ENCODE peak calls at places on chromosome 19, in six cellular contexts. One of them, this sample, is unnamed.

GRCh38 chr19:35704218-35704617 is at the start of gene ZBTB32:
- DNase-seq in epithelial cell of esophagus: peak
- DNase-seq in heart left ventricle: no peak
- DNase-seq in BJ: no peak
- DNase-seq in fibroblast of the aortic adventitia: peak
- DNase-seq in ovary: no peak
- DNase-seq in this sample: peak

GRCh38 chr19:10111405-10111811 is at the start of gene P2RY11:
- DNase-seq in epithelial cell of esophagus: no peak
- DNase-seq in heart left ventricle: no peak
- DNase-seq in BJ: no peak
- DNase-seq in fibroblast of the aortic adventitia: no peak
- DNase-seq in ovary: no peak
- DNase-seq in this sample: no peak

GRCh38 chr19:6032827-6033226 is 54.9 kb upstream of the RANBP3 start:
- DNase-seq in epithelial cell of esophagus: peak
- DNase-seq in heart left ventricle: no peak
- DNase-seq in BJ: no peak
- DNase-seq in fibroblast of the aortic adventitia: no peak
- DNase-seq in ovary: no peak
- DNase-seq in this sample: no peak

GRCh38 chr19:48477696-48478338 is 8.6 kb downstream of the CYTH2 start:
- DNase-seq in epithelial cell of esophagus: no peak
- DNase-seq in heart left ventricle: no peak
- DNase-seq in BJ: no peak
- DNase-seq in fibroblast of the aortic adventitia: no peak
- DNase-seq in ovary: no peak
- DNase-seq in this sample: no peak

GRCh38 chr19:41945135-41945766 is 13.9 kb downstream of the RABAC1 start:
- DNase-seq in epithelial cell of esophagus: no peak
- DNase-seq in heart left ventricle: no peak
- DNase-seq in BJ: no peak
- DNase-seq in fibroblast of the aortic adventitia: no peak
- DNase-seq in ovary: no peak
- DNase-seq in this sample: no peak

GRCh38 chr19:47056416-47056815 is 8.0 kb upstream of the TMEM160 start:
- DNase-seq in epithelial cell of esophagus: no peak
- DNase-seq in heart left ventricle: no peak
- DNase-seq in BJ: no peak
- DNase-seq in fibroblast of the aortic adventitia: no peak
- DNase-seq in ovary: no peak
- DNase-seq in this sample: no peak

GRCh38 chr19:49114630-49115363 is 627 bp downstream of the LIN7B start:
- DNase-seq in epithelial cell of esophagus: peak
- DNase-seq in heart left ventricle: peak
- DNase-seq in BJ: no peak
- DNase-seq in fibroblast of the aortic adventitia: peak
- DNase-seq in ovary: peak
- DNase-seq in this sample: peak

GRCh38 chr19:35037716-35038622 is 3.6 kb upstream of the HPN start:
- DNase-seq in epithelial cell of esophagus: no peak
- DNase-seq in heart left ventricle: peak
- DNase-seq in BJ: no peak
- DNase-seq in fibroblast of the aortic adventitia: peak
- DNase-seq in ovary: no peak
- DNase-seq in this sample: no peak

GRCh38 chr19:20287070-20287469 is 120.1 kb downstream of the ZNF486 start:
- DNase-seq in epithelial cell of esophagus: no peak
- DNase-seq in heart left ventricle: no peak
- DNase-seq in BJ: no peak
- DNase-seq in fibroblast of the aortic adventitia: no peak
- DNase-seq in ovary: no peak
- DNase-seq in this sample: no peak

GRCh38 chr19:55442372-55443044 is 592 bp downstream of the SHISA7 start:
- DNase-seq in epithelial cell of esophagus: no peak
- DNase-seq in heart left ventricle: no peak
- DNase-seq in BJ: no peak
- DNase-seq in fibroblast of the aortic adventitia: no peak
- DNase-seq in ovary: no peak
- DNase-seq in this sample: no peak

GRCh38 chr19:10074153-10074552 is 12.0 kb upstream of the SHFL start:
- DNase-seq in epithelial cell of esophagus: peak
- DNase-seq in heart left ventricle: no peak
- DNase-seq in BJ: no peak
- DNase-seq in fibroblast of the aortic adventitia: peak
- DNase-seq in ovary: no peak
- DNase-seq in this sample: no peak

GRCh38 chr19:55340144-55340783 is 588 bp downstream of the KMT5C start:
- DNase-seq in epithelial cell of esophagus: no peak
- DNase-seq in heart left ventricle: no peak
- DNase-seq in BJ: no peak
- DNase-seq in fibroblast of the aortic adventitia: no peak
- DNase-seq in ovary: peak
- DNase-seq in this sample: no peak

GRCh38 chr19:49042177-49042576 is 1.5 kb upstream of the CGB5 start:
- DNase-seq in epithelial cell of esophagus: peak
- DNase-seq in heart left ventricle: no peak
- DNase-seq in BJ: no peak
- DNase-seq in fibroblast of the aortic adventitia: no peak
- DNase-seq in ovary: no peak
- DNase-seq in this sample: no peak

GRCh38 chr19:13143135-13143534 is 7.0 kb downstream of the STX10 start:
- DNase-seq in epithelial cell of esophagus: no peak
- DNase-seq in heart left ventricle: no peak
- DNase-seq in BJ: peak
- DNase-seq in fibroblast of the aortic adventitia: peak
- DNase-seq in ovary: no peak
- DNase-seq in this sample: no peak

GRCh38 chr19:8307400-8307964 is 676 bp downstream of the CD320 start:
- DNase-seq in epithelial cell of esophagus: no peak
- DNase-seq in heart left ventricle: peak
- DNase-seq in BJ: no peak
- DNase-seq in fibroblast of the aortic adventitia: no peak
- DNase-seq in ovary: no peak
- DNase-seq in this sample: no peak
- TF ChIP-seq CTCF in epithelial cell of esophagus: no peak
- TF ChIP-seq CTCF in heart left ventricle: no peak
- TF ChIP-seq CTCF in BJ: no peak
- TF ChIP-seq CTCF in fibroblast of the aortic adventitia: peak
- TF ChIP-seq CTCF in ovary: no peak
- TF ChIP-seq CTCF in this sample: no peak

DNA sequence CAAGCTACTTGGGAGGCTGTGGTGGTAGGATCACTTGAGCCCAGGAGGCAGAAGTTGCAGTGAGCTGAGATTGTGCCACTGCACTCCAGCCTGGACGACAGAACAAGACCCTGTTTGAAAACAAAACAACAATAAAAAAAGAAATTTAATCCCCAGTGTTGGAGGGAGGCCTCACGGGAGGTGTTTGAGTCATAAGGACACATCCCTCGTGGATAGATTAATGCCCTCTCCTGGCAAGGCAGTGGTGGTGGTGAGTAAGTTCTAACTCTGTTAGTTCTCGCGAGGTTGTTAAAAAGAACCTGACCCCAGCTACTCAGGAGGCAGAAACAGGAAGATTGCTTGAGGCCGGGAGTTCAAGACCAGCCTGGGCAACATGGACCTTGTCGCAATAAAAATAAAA is 27.6 kb upstream of the SIN3B start:
- DNase-seq in epithelial cell of esophagus: peak
- DNase-seq in heart left ventricle: no peak
- DNase-seq in BJ: no peak
- DNase-seq in fibroblast of the aortic adventitia: peak
- DNase-seq in ovary: no peak
- DNase-seq in this sample: no peak
- TF ChIP-seq CTCF in epithelial cell of esophagus: peak
- TF ChIP-seq CTCF in heart left ventricle: no peak
- TF ChIP-seq CTCF in BJ: no peak
- TF ChIP-seq CTCF in fibroblast of the aortic adventitia: no peak
- TF ChIP-seq CTCF in ovary: no peak
- TF ChIP-seq CTCF in this sample: no peak

GRCh38 chr19:1109697-1110671 is 6.2 kb downstream of the GPX4 start:
- DNase-seq in epithelial cell of esophagus: no peak
- DNase-seq in heart left ventricle: no peak
- DNase-seq in BJ: no peak
- DNase-seq in fibroblast of the aortic adventitia: no peak
- DNase-seq in ovary: no peak
- DNase-seq in this sample: no peak

GRCh38 chr19:1109032-1109541 is 5.3 kb downstream of the GPX4 start:
- DNase-seq in epithelial cell of esophagus: no peak
- DNase-seq in heart left ventricle: no peak
- DNase-seq in BJ: no peak
- DNase-seq in fibroblast of the aortic adventitia: no peak
- DNase-seq in ovary: no peak
- DNase-seq in this sample: no peak

GRCh38 chr19:1112254-1113208 is 8.7 kb downstream of the GPX4 start:
- DNase-seq in epithelial cell of esophagus: peak
- DNase-seq in heart left ventricle: no peak
- DNase-seq in BJ: no peak
- DNase-seq in fibroblast of the aortic adventitia: no peak
- DNase-seq in ovary: peak
- DNase-seq in this sample: no peak

GRCh38 chr19:1111641-1112253 is 8.0 kb downstream of the GPX4 start:
- DNase-seq in epithelial cell of esophagus: no peak
- DNase-seq in heart left ventricle: no peak
- DNase-seq in BJ: no peak
- DNase-seq in fibroblast of the aortic adventitia: no peak
- DNase-seq in ovary: no peak
- DNase-seq in this sample: no peak

GRCh38 chr19:1110809-1111640 is 7.2 kb downstream of the GPX4 start:
- DNase-seq in epithelial cell of esophagus: no peak
- DNase-seq in heart left ventricle: no peak
- DNase-seq in BJ: no peak
- DNase-seq in fibroblast of the aortic adventitia: peak
- DNase-seq in ovary: no peak
- DNase-seq in this sample: no peak
- TF ChIP-seq CTCF in epithelial cell of esophagus: no peak
- TF ChIP-seq CTCF in heart left ventricle: no peak
- TF ChIP-seq CTCF in BJ: no peak
- TF ChIP-seq CTCF in fibroblast of the aortic adventitia: no peak
- TF ChIP-seq CTCF in ovary: no peak
- TF ChIP-seq CTCF in this sample: no peak

GRCh38 chr19:40659116-40659515 is 31.3 kb downstream of the NUMBL start:
- DNase-seq in epithelial cell of esophagus: no peak
- DNase-seq in heart left ventricle: no peak
- DNase-seq in BJ: no peak
- DNase-seq in fibroblast of the aortic adventitia: peak
- DNase-seq in ovary: no peak
- DNase-seq in this sample: no peak
- TF ChIP-seq CTCF in epithelial cell of esophagus: no peak
- TF ChIP-seq CTCF in heart left ventricle: no peak
- TF ChIP-seq CTCF in BJ: no peak
- TF ChIP-seq CTCF in fibroblast of the aortic adventitia: no peak
- TF ChIP-seq CTCF in ovary: no peak
- TF ChIP-seq CTCF in this sample: no peak

This sample was measured in neural crest cell.